ENCODE peak calls at places on chromosome 21, in nine cellular contexts. One of them, this sample, is unnamed.

GRCh38 chr21:41971891-41972290 is 18.1 kb upstream of the C2CD2 start:
- DNase-seq in amniotic stem cell: no peak
- DNase-seq in heart right ventricle: no peak
- DNase-seq in posterior vena cava: no peak
- DNase-seq in LoVo: no peak
- DNase-seq in dermis microvascular lymphatic vessel endothelial cell: no peak
- DNase-seq in cardiac fibroblast: no peak
- DNase-seq in NCI-H1417: no peak
- DNase-seq in glutamatergic neuron: no peak
- DNase-seq in this sample: no peak

GRCh38 chr21:14864211-14865021 is 200.4 kb downstream of the NRIP1 start:
- DNase-seq in amniotic stem cell: no peak
- DNase-seq in heart right ventricle: peak; percentile 67
- DNase-seq in posterior vena cava: peak; percentile 89
- DNase-seq in LoVo: peak; percentile 44
- DNase-seq in dermis microvascular lymphatic vessel endothelial cell: peak; percentile 52
- DNase-seq in cardiac fibroblast: peak; percentile 83
- DNase-seq in NCI-H1417: peak; percentile 61
- DNase-seq in glutamatergic neuron: peak; percentile 85
- DNase-seq in this sample: peak; percentile 84

GRCh38 chr21:41992576-41992975 is 17.6 kb downstream of the ZBTB21 start:
- DNase-seq in amniotic stem cell: no peak
- DNase-seq in heart right ventricle: no peak
- DNase-seq in posterior vena cava: no peak
- DNase-seq in LoVo: no peak
- DNase-seq in dermis microvascular lymphatic vessel endothelial cell: no peak
- DNase-seq in cardiac fibroblast: no peak
- DNase-seq in NCI-H1417: no peak
- DNase-seq in glutamatergic neuron: no peak
- DNase-seq in this sample: no peak

GRCh38 chr21:18553786-18554185 is 150.2 kb upstream of the TMPRSS15 start:
- DNase-seq in amniotic stem cell: no peak
- DNase-seq in heart right ventricle: no peak
- DNase-seq in posterior vena cava: no peak
- DNase-seq in LoVo: no peak
- DNase-seq in dermis microvascular lymphatic vessel endothelial cell: no peak
- DNase-seq in cardiac fibroblast: no peak
- DNase-seq in NCI-H1417: no peak
- DNase-seq in glutamatergic neuron: no peak
- DNase-seq in this sample: no peak

GRCh38 chr21:34726627-34727337 is 58.0 kb downstream of the CLIC6 start:
- DNase-seq in amniotic stem cell: peak; percentile 16
- DNase-seq in heart right ventricle: no peak
- DNase-seq in posterior vena cava: no peak
- DNase-seq in LoVo: no peak
- DNase-seq in dermis microvascular lymphatic vessel endothelial cell: no peak
- DNase-seq in cardiac fibroblast: no peak
- DNase-seq in NCI-H1417: no peak
- DNase-seq in glutamatergic neuron: no peak
- DNase-seq in this sample: no peak

GRCh38 chr21:34881894-34882371 is 167.2 kb downstream of the RUNX1 start:
- DNase-seq in amniotic stem cell: peak; percentile 72
- DNase-seq in heart right ventricle: no peak
- DNase-seq in posterior vena cava: no peak
- DNase-seq in LoVo: no peak
- DNase-seq in dermis microvascular lymphatic vessel endothelial cell: no peak
- DNase-seq in cardiac fibroblast: peak; percentile 72
- DNase-seq in NCI-H1417: no peak
- DNase-seq in glutamatergic neuron: no peak
- DNase-seq in this sample: no peak

GRCh38 chr21:38376235-38376634 is 119.4 kb downstream of the KCNJ15 start:
- DNase-seq in amniotic stem cell: no peak
- DNase-seq in heart right ventricle: peak; percentile 46
- DNase-seq in posterior vena cava: no peak
- DNase-seq in LoVo: no peak
- DNase-seq in dermis microvascular lymphatic vessel endothelial cell: peak; percentile 61
- DNase-seq in cardiac fibroblast: no peak
- DNase-seq in NCI-H1417: no peak
- DNase-seq in glutamatergic neuron: no peak
- DNase-seq in this sample: no peak

GRCh38 chr21:44742418-44743153 is 31.2 kb upstream of the TSPEAR start:
- DNase-seq in amniotic stem cell: no peak
- DNase-seq in heart right ventricle: no peak
- DNase-seq in posterior vena cava: no peak
- DNase-seq in LoVo: no peak
- DNase-seq in dermis microvascular lymphatic vessel endothelial cell: no peak
- DNase-seq in cardiac fibroblast: peak; percentile 34
- DNase-seq in NCI-H1417: peak; percentile 22
- DNase-seq in glutamatergic neuron: no peak
- DNase-seq in this sample: no peak

GRCh38 chr21:44949161-44950015 is 9.6 kb downstream of the SLX9 start:
- DNase-seq in amniotic stem cell: peak; percentile 19
- DNase-seq in heart right ventricle: peak; percentile 91
- DNase-seq in posterior vena cava: peak; percentile 95
- DNase-seq in LoVo: peak; percentile 64
- DNase-seq in dermis microvascular lymphatic vessel endothelial cell: peak; percentile 54
- DNase-seq in cardiac fibroblast: peak; percentile 79
- DNase-seq in NCI-H1417: peak; percentile 26
- DNase-seq in glutamatergic neuron: peak; percentile 91
- DNase-seq in this sample: peak; percentile 87

GRCh38 chr21:16678479-16678878 is 834.4 kb upstream of the CXADR start:
- DNase-seq in amniotic stem cell: no peak
- DNase-seq in heart right ventricle: no peak
- DNase-seq in posterior vena cava: no peak
- DNase-seq in LoVo: no peak
- DNase-seq in dermis microvascular lymphatic vessel endothelial cell: no peak
- DNase-seq in cardiac fibroblast: peak; percentile 15
- DNase-seq in NCI-H1417: peak; percentile 25
- DNase-seq in glutamatergic neuron: no peak
- DNase-seq in this sample: peak; percentile 6

GRCh38 chr21:25396135-25396711 is 211.1 kb downstream of the MRPL39 start:
- DNase-seq in amniotic stem cell: no peak
- DNase-seq in heart right ventricle: no peak
- DNase-seq in posterior vena cava: no peak
- DNase-seq in LoVo: no peak
- DNase-seq in dermis microvascular lymphatic vessel endothelial cell: no peak
- DNase-seq in cardiac fibroblast: no peak
- DNase-seq in NCI-H1417: no peak
- DNase-seq in glutamatergic neuron: no peak
- DNase-seq in this sample: no peak

GRCh38 chr21:35559128-35559831 is 501.0 kb downstream of the SETD4 start:
- DNase-seq in amniotic stem cell: peak; percentile 53
- DNase-seq in heart right ventricle: no peak
- DNase-seq in posterior vena cava: no peak
- DNase-seq in LoVo: no peak
- DNase-seq in dermis microvascular lymphatic vessel endothelial cell: no peak
- DNase-seq in cardiac fibroblast: peak; percentile 92
- DNase-seq in NCI-H1417: no peak
- DNase-seq in glutamatergic neuron: no peak
- DNase-seq in this sample: no peak

GRCh38 chr21:38244885-38245869 is 11.6 kb upstream of the KCNJ15 start:
- DNase-seq in amniotic stem cell: peak; percentile 20
- DNase-seq in heart right ventricle: no peak
- DNase-seq in posterior vena cava: no peak
- DNase-seq in LoVo: no peak
- DNase-seq in dermis microvascular lymphatic vessel endothelial cell: no peak
- DNase-seq in cardiac fibroblast: peak; percentile 89
- DNase-seq in NCI-H1417: no peak
- DNase-seq in glutamatergic neuron: no peak
- DNase-seq in this sample: no peak

GRCh38 chr21:15617968-15618367 is 111.8 kb upstream of the USP25 start:
- DNase-seq in amniotic stem cell: no peak
- DNase-seq in heart right ventricle: no peak
- DNase-seq in posterior vena cava: no peak
- DNase-seq in LoVo: peak; percentile 54
- DNase-seq in dermis microvascular lymphatic vessel endothelial cell: peak; percentile 64
- DNase-seq in cardiac fibroblast: peak; percentile 74
- DNase-seq in NCI-H1417: no peak
- DNase-seq in glutamatergic neuron: no peak
- DNase-seq in this sample: no peak

GRCh38 chr21:29371464-29371863 is 72.7 kb downstream of the BACH1 start:
- DNase-seq in amniotic stem cell: no peak
- DNase-seq in heart right ventricle: no peak
- DNase-seq in posterior vena cava: no peak
- DNase-seq in LoVo: no peak
- DNase-seq in dermis microvascular lymphatic vessel endothelial cell: no peak
- DNase-seq in cardiac fibroblast: no peak
- DNase-seq in NCI-H1417: no peak
- DNase-seq in glutamatergic neuron: no peak
- DNase-seq in this sample: no peak

GRCh38 chr21:37866027-37866426 is 50.2 kb downstream of the KCNJ6 start:
- DNase-seq in amniotic stem cell: no peak
- DNase-seq in heart right ventricle: no peak
- DNase-seq in posterior vena cava: no peak
- DNase-seq in LoVo: no peak
- DNase-seq in dermis microvascular lymphatic vessel endothelial cell: no peak
- DNase-seq in cardiac fibroblast: no peak
- DNase-seq in NCI-H1417: no peak
- DNase-seq in glutamatergic neuron: no peak
- DNase-seq in this sample: no peak

GRCh38 chr21:46161180-46161799 is 5.9 kb upstream of the FTCD start:
- DNase-seq in amniotic stem cell: no peak
- DNase-seq in heart right ventricle: no peak
- DNase-seq in posterior vena cava: peak; percentile 75
- DNase-seq in LoVo: no peak
- DNase-seq in dermis microvascular lymphatic vessel endothelial cell: no peak
- DNase-seq in cardiac fibroblast: no peak
- DNase-seq in NCI-H1417: peak; percentile 51
- DNase-seq in glutamatergic neuron: no peak
- DNase-seq in this sample: no peak

GRCh38 chr21:44939532-44940115 is at the start of gene SLX9:
- DNase-seq in amniotic stem cell: peak; percentile 34
- DNase-seq in heart right ventricle: peak; percentile 66
- DNase-seq in posterior vena cava: peak; percentile 94
- DNase-seq in LoVo: peak; percentile 90
- DNase-seq in dermis microvascular lymphatic vessel endothelial cell: peak; percentile 36
- DNase-seq in cardiac fibroblast: peak; percentile 82
- DNase-seq in NCI-H1417: peak; percentile 90
- DNase-seq in glutamatergic neuron: peak; percentile 88
- DNase-seq in this sample: peak; percentile 93

GRCh38 chr21:14533555-14534400 is 12.3 kb downstream of the SAMSN1 start:
- DNase-seq in amniotic stem cell: no peak
- DNase-seq in heart right ventricle: no peak
- DNase-seq in posterior vena cava: no peak
- DNase-seq in LoVo: peak; percentile 56
- DNase-seq in dermis microvascular lymphatic vessel endothelial cell: no peak
- DNase-seq in cardiac fibroblast: peak; percentile 55
- DNase-seq in NCI-H1417: no peak
- DNase-seq in glutamatergic neuron: no peak
- DNase-seq in this sample: no peak

GRCh38 chr21:36437745-36438128 is 42.2 kb downstream of the CLDN14 start:
- DNase-seq in amniotic stem cell: no peak
- DNase-seq in heart right ventricle: no peak
- DNase-seq in posterior vena cava: no peak
- DNase-seq in LoVo: no peak
- DNase-seq in dermis microvascular lymphatic vessel endothelial cell: no peak
- DNase-seq in cardiac fibroblast: peak; percentile 80
- DNase-seq in NCI-H1417: no peak
- DNase-seq in glutamatergic neuron: no peak
- DNase-seq in this sample: no peak

GRCh38 chr21:26515257-26515656 is 57.8 kb downstream of the CYYR1 start:
- DNase-seq in amniotic stem cell: no peak
- DNase-seq in heart right ventricle: no peak
- DNase-seq in posterior vena cava: no peak
- DNase-seq in LoVo: no peak
- DNase-seq in dermis microvascular lymphatic vessel endothelial cell: no peak
- DNase-seq in cardiac fibroblast: no peak
- DNase-seq in NCI-H1417: no peak
- DNase-seq in glutamatergic neuron: no peak
- DNase-seq in this sample: no peak

GRCh38 chr21:35075546-35075945 is 26.4 kb upstream of the RUNX1 start:
- DNase-seq in amniotic stem cell: no peak
- DNase-seq in heart right ventricle: no peak
- DNase-seq in posterior vena cava: no peak
- DNase-seq in LoVo: no peak
- DNase-seq in dermis microvascular lymphatic vessel endothelial cell: no peak
- DNase-seq in cardiac fibroblast: peak; percentile 54
- DNase-seq in NCI-H1417: no peak
- DNase-seq in glutamatergic neuron: no peak
- DNase-seq in this sample: no peak

GRCh38 chr21:26554365-26554764 is 18.7 kb downstream of the CYYR1 start:
- DNase-seq in amniotic stem cell: no peak
- DNase-seq in heart right ventricle: no peak
- DNase-seq in posterior vena cava: no peak
- DNase-seq in LoVo: no peak
- DNase-seq in dermis microvascular lymphatic vessel endothelial cell: no peak
- DNase-seq in cardiac fibroblast: no peak
- DNase-seq in NCI-H1417: peak; percentile 82
- DNase-seq in glutamatergic neuron: peak; percentile 40
- DNase-seq in this sample: peak; percentile 33

GRCh38 chr21:42836402-42836666 is 43.0 kb downstream of the WDR4 start:
- DNase-seq in amniotic stem cell: no peak
- DNase-seq in heart right ventricle: no peak
- DNase-seq in posterior vena cava: peak; percentile 40
- DNase-seq in LoVo: no peak
- DNase-seq in dermis microvascular lymphatic vessel endothelial cell: no peak
- DNase-seq in cardiac fibroblast: no peak
- DNase-seq in NCI-H1417: no peak
- DNase-seq in glutamatergic neuron: no peak
- DNase-seq in this sample: no peak

GRCh38 chr21:25850126-25850831 is 115.5 kb downstream of the GABPA start:
- DNase-seq in amniotic stem cell: no peak
- DNase-seq in heart right ventricle: no peak
- DNase-seq in posterior vena cava: no peak
- DNase-seq in LoVo: no peak
- DNase-seq in dermis microvascular lymphatic vessel endothelial cell: no peak
- DNase-seq in cardiac fibroblast: peak; percentile 11
- DNase-seq in NCI-H1417: peak; percentile 11
- DNase-seq in glutamatergic neuron: no peak
- DNase-seq in this sample: no peak

GRCh38 chr21:37367301-37367757 is 756 bp downstream of the DYRK1A start:
- DNase-seq in amniotic stem cell: no peak
- DNase-seq in heart right ventricle: no peak
- DNase-seq in posterior vena cava: peak; percentile 81
- DNase-seq in LoVo: no peak
- DNase-seq in dermis microvascular lymphatic vessel endothelial cell: no peak
- DNase-seq in cardiac fibroblast: no peak
- DNase-seq in NCI-H1417: no peak
- DNase-seq in glutamatergic neuron: peak; percentile 44
- DNase-seq in this sample: no peak

GRCh38 chr21:41245509-41246135 is 71.0 kb upstream of the FAM3B start:
- DNase-seq in amniotic stem cell: no peak
- DNase-seq in heart right ventricle: no peak
- DNase-seq in posterior vena cava: no peak
- DNase-seq in LoVo: no peak
- DNase-seq in dermis microvascular lymphatic vessel endothelial cell: no peak
- DNase-seq in cardiac fibroblast: no peak
- DNase-seq in NCI-H1417: no peak
- DNase-seq in glutamatergic neuron: no peak
- DNase-seq in this sample: no peak

GRCh38 chr21:23936224-23936623 is 1671.1 kb downstream of the MRPL39 start:
- DNase-seq in amniotic stem cell: peak; percentile 25
- DNase-seq in heart right ventricle: no peak
- DNase-seq in posterior vena cava: no peak
- DNase-seq in LoVo: no peak
- DNase-seq in dermis microvascular lymphatic vessel endothelial cell: no peak
- DNase-seq in cardiac fibroblast: peak; percentile 21
- DNase-seq in NCI-H1417: no peak
- DNase-seq in glutamatergic neuron: no peak
- DNase-seq in this sample: no peak

GRCh38 chr21:33021667-33022066 is 4.1 kb upstream of the OLIG2 start:
- DNase-seq in amniotic stem cell: no peak
- DNase-seq in heart right ventricle: no peak
- DNase-seq in posterior vena cava: no peak
- DNase-seq in LoVo: no peak
- DNase-seq in dermis microvascular lymphatic vessel endothelial cell: no peak
- DNase-seq in cardiac fibroblast: no peak
- DNase-seq in NCI-H1417: no peak
- DNase-seq in glutamatergic neuron: no peak
- DNase-seq in this sample: no peak

GRCh38 chr21:37766104-37766503 is 150.2 kb downstream of the KCNJ6 start:
- DNase-seq in amniotic stem cell: no peak
- DNase-seq in heart right ventricle: no peak
- DNase-seq in posterior vena cava: no peak
- DNase-seq in LoVo: no peak
- DNase-seq in dermis microvascular lymphatic vessel endothelial cell: no peak
- DNase-seq in cardiac fibroblast: no peak
- DNase-seq in NCI-H1417: no peak
- DNase-seq in glutamatergic neuron: no peak
- DNase-seq in this sample: no peak

GRCh38 chr21:17081193-17081592 is 431.6 kb upstream of the CXADR start:
- DNase-seq in amniotic stem cell: no peak
- DNase-seq in heart right ventricle: no peak
- DNase-seq in posterior vena cava: no peak
- DNase-seq in LoVo: no peak
- DNase-seq in dermis microvascular lymphatic vessel endothelial cell: no peak
- DNase-seq in cardiac fibroblast: no peak
- DNase-seq in NCI-H1417: no peak
- DNase-seq in glutamatergic neuron: no peak
- DNase-seq in this sample: no peak

This sample was measured in retina.